ENCODE peak calls at places on chromosomes 7 and 10, in five cellular contexts. W is SK-N-SH, T is K562, Q is H1, Z is GM12878. Y is an unnamed sample.

GRCh38 chr10:34626158-34626557 is 188.9 kb downstream of the PARD3 start:
- DNase-seq in W (no peak), T (no peak), Q (no peak), Z (no peak), Y (no peak)

GRCh38 chr7:100545636-100546128 is 6.7 kb downstream of the AGFG2 start:
- DNase-seq in W (peak; percentile 74), T (peak; percentile 70), Q (no peak), Z (peak; percentile 83), Y (peak; percentile 95)

GRCh38 chr7:108592633-108593277 is 23.1 kb downstream of the DNAJB9 start:
- DNase-seq in W (peak; percentile 76), T (peak; percentile 60), Q (no peak), Z (no peak), Y (no peak)

GRCh38 chr10:31664803-31665202 is 263.8 kb downstream of the ARHGAP12 start:
- DNase-seq in W (no peak), T (no peak), Q (no peak), Z (no peak), Y (no peak)

GRCh38 chr10:60816624-60817023 is 38.3 kb downstream of the CDK1 start:
- DNase-seq in W (peak; percentile 68), T (peak; percentile 87), Q (no peak), Z (peak; percentile 26), Y (peak; percentile 71)

GRCh38 chr7:124162667-124163066 is 129.8 kb upstream of the TMEM229A start:
- DNase-seq in W (no peak), T (no peak), Q (no peak), Z (no peak), Y (no peak)

GRCh38 chr7:78489423-78489822 is 690.9 kb downstream of the PHTF2 start:
- DNase-seq in W (peak; percentile 38), T (no peak), Q (no peak), Z (no peak), Y (no peak)

GRCh38 chr7:46218461-46219202 is 297.6 kb upstream of the IGFBP3 start:
- DNase-seq in W (no peak), T (no peak), Q (no peak), Z (no peak), Y (no peak)

GRCh38 chr10:124604214-124605000 is 139.8 kb downstream of the FAM53B start:
- DNase-seq in W (peak; percentile 61), T (no peak), Q (no peak), Z (no peak), Y (no peak)

GRCh38 chr10:52864459-52865106 is 92.0 kb upstream of the MBL2 start:
- DNase-seq in W (no peak), T (no peak), Q (no peak), Z (no peak), Y (peak; percentile 64)

GRCh38 chr7:73519867-73520672 is 2.0 kb downstream of the BAZ1B start:
- DNase-seq in W (no peak), T (peak; percentile 43), Q (no peak), Z (no peak), Y (peak; percentile 33)

DNA sequence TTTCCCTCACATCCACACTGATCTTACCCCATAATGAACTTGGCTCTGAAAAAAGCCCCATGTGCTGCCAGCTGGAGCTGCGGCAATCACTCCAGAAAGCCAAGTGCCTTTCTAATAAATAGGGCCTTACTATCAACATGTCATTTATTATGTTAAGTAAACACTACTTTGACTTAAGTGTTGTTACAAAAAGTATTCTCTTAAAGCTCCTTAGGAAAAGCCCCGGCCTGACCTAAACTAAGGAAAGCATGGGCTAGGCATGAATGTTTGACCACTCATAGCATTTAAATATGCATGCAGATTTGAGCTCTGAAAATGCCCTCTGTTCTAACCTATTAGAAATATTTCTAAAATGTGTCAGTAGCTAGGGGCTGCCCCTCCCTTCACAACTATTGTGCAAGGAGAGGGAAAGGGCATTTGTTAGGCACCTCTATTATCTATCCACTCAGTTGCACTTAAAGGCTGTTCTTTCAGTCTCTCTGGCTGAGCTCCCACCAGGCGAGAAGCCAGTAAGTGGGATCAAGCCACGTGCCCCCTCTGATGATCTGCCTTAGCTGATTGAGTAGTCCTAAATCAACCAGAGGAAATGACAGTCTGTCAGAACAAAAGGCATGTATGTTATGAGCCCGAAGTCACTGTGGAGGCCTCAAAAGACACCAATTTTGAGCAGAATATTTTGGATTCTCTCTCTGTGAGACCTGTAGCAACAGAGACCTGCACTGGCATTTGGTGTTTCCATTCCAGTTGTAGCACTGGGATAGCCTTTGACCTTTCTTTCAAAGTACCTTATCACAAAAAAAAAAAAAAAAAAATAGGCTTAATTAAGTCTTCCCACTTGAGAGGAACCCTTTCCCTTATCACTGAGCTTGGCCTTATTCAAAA is 77.1 kb downstream of the ITGB8 start:
- DNase-seq in W (no peak), T (no peak), Q (no peak), Z (no peak), Y (no peak)
- TF ChIP-seq EP300 in W (no peak), T (no peak), Q (no peak), Z (no peak), Y (no peak)

GRCh38 chr10:120162471-120162870 is 269.9 kb downstream of the SEC23IP start:
- DNase-seq in W (no peak), T (no peak), Q (no peak), Z (no peak), Y (no peak)

GRCh38 chr10:120156614-120157274 is 264.2 kb downstream of the SEC23IP start:
- DNase-seq in W (no peak), T (no peak), Q (no peak), Z (peak; percentile 37), Y (no peak)

DNA sequence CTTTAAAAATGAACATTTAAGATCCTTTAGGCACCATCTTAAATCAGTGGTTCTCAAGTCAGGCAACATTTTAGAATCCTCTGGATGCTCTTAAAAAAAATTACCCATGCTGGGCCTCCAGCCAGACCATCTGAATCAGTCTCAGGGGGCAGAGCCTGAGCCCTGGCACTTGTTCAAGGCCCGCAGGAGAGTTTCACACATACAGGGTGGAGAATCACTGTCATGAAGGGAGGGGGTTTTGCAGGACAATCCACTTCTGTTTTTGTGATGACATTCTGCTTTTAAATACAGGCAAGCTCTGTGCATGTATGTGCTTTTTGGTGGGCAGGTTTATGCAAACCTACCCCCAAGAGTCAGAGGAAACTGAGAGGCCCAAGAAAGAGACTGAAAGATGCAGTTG is 268.6 kb downstream of the SEC23IP start:
- DNase-seq in W (no peak), T (no peak), Q (no peak), Z (peak; percentile 47), Y (no peak)
- TF ChIP-seq TAF1 in W (no peak), T (no peak), Q (no peak), Z (no peak), Y (no peak)

GRCh38 chr10:113093188-113094113 is 143.4 kb downstream of the TCF7L2 start:
- DNase-seq in W (no peak), T (no peak), Q (no peak), Z (peak; percentile 8), Y (peak; percentile 88)
- TF ChIP-seq EP300 in W (no peak), T (no peak), Q (no peak), Z (no peak), Y (peak; percentile 80)

GRCh38 chr10:76774987-76775603 is 862.5 kb downstream of the KCNMA1 start:
- DNase-seq in W (no peak), T (no peak), Q (no peak), Z (no peak), Y (no peak)

GRCh38 chr10:76779821-76780281 is 857.8 kb downstream of the KCNMA1 start:
- DNase-seq in W (peak; percentile 49), T (no peak), Q (peak; percentile 50), Z (no peak), Y (no peak)

GRCh38 chr10:76784076-76784475 is 853.5 kb downstream of the KCNMA1 start:
- DNase-seq in W (no peak), T (no peak), Q (no peak), Z (no peak), Y (no peak)

DNA sequence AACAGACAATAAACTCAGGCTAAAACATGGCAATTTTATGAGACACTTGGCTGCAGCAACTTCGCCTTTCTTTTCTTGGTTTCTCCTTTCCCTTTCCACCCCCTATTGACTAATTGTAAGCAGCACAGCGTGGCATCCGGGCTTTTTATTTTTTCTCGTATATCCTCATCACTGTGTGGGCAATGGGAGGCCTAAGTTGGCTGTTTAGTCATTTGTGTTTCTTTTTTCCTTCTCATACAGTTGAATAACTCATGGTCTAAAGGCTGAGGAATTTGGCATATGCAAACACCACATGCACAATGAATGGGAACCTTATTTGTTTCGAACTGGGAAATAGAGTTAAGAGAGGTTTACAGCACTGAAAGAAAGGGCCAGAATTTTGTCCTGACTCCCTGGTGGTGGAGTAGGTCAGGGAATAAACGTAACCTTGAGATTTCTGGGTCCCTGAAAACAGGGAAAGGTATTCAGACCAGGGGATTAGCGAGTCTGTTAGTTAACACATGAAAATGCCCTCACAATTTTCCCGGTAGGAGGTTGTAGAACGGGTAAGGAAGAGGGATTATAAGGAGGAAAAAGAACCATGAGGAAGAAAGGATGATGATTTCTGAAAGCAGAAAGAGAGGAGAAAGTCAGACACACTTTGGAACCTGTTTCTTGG is 858.3 kb downstream of the KCNMA1 start:
- DNase-seq in W (no peak), T (no peak), Q (peak; percentile 50), Z (no peak), Y (no peak)
- TF ChIP-seq TAF1 in W (no peak), T (no peak), Q (peak; percentile 18), Z (no peak), Y (no peak)

DNA sequence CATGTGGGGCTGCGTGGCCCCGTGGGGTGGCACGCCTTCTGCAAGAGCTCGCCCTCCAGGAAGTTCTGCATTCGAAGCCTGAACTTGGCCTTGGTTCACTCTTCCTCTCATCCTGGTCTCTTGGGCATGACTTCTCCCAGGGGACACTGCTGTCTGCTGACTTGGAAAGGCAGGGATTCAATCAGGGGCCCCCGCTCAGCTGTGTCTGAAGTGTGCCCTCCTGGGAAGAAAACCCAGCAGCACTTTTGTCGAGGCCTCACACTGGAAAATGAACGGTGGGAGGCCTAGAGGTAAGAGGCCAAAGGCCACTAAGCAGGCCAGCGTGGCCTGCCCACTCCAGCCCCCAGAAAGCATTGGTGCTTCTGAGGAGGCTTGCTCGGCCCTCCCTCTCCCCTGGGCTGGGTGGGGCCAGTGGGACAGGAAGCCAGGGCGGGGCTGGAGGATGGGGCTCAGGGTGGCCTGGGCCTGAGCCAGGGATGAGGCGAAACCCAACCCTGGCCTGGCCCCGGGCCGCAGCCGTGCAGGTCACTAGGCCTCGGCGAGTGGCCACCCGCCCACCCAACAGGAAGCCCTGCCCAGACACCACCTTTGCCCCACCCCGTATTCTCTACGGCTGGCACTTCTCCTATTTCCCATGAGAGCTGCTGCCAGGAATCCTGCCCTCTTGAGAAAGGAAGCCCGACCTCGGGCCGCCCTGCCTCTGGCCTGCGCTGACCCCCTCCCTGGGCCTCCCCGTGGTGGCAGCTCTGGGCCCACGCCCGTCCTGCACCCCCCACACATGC is 81.1 kb downstream of the ZMIZ1 start:
- DNase-seq in W (peak; percentile 63), T (peak; percentile 96), Q (no peak), Z (no peak), Y (no peak)
- TF ChIP-seq EP300 in W (peak; percentile 34), T (peak; percentile 41), Q (no peak), Z (no peak), Y (no peak)

GRCh38 chr10:28874210-28874609 is 196.9 kb downstream of the BAMBI start:
- DNase-seq in W (no peak), T (no peak), Q (no peak), Z (no peak), Y (no peak)
- TF ChIP-seq TAF1 in W (no peak), T (no peak), Q (no peak), Z (no peak), Y (no peak)

GRCh38 chr10:46526682-46527038 is 29.8 kb downstream of the GPRIN2 start:
- DNase-seq in W (peak; percentile 45), T (no peak), Q (no peak), Z (no peak), Y (no peak)
- TF ChIP-seq EP300 in W (no peak), T (no peak), Q (no peak), Z (no peak), Y (no peak)

GRCh38 chr7:144936314-144936713 is 100.5 kb upstream of the TPK1 start:
- DNase-seq in W (no peak), T (no peak), Q (no peak), Z (no peak), Y (no peak)
- TF ChIP-seq TAF1 in W (no peak), T (no peak), Q (no peak), Z (no peak), Y (no peak)

Y was measured in HepG2.